ENCODE peak calls at places on chromosomes 5 and 9, in ten cellular contexts. One of them, this sample, is unnamed.

GRCh38 chr5:122078116-122078865 is at the start of gene LOX:
- DNase-seq in AG08396: peak; percentile 87
- DNase-seq in 8988T: peak; percentile 40
- DNase-seq in stomach: peak; percentile 50
- DNase-seq in mammary epithelial cell: peak; percentile 63
- DNase-seq in effector CD4-positive, alpha-beta T cell: no peak
- DNase-seq in NCI-H2081: peak; percentile 16
- DNase-seq in sciatic nerve: peak; percentile 85
- DNase-seq in pancreas: peak; percentile 36
- DNase-seq in RWPE1: peak; percentile 76
- DNase-seq in this sample: peak; percentile 95

GRCh38 chr9:962023-962422 is 14.4 kb upstream of the DMRT3 start:
- DNase-seq in AG08396: no peak
- DNase-seq in 8988T: no peak
- DNase-seq in stomach: no peak
- DNase-seq in mammary epithelial cell: peak; percentile 35
- DNase-seq in effector CD4-positive, alpha-beta T cell: no peak
- DNase-seq in NCI-H2081: no peak
- DNase-seq in sciatic nerve: no peak
- DNase-seq in pancreas: no peak
- DNase-seq in RWPE1: no peak
- DNase-seq in this sample: no peak

GRCh38 chr9:72538926-72539702 is 17.7 kb downstream of the TMC1 start:
- DNase-seq in AG08396: no peak
- DNase-seq in 8988T: no peak
- DNase-seq in stomach: no peak
- DNase-seq in mammary epithelial cell: peak; percentile 20
- DNase-seq in effector CD4-positive, alpha-beta T cell: no peak
- DNase-seq in NCI-H2081: no peak
- DNase-seq in sciatic nerve: no peak
- DNase-seq in pancreas: no peak
- DNase-seq in RWPE1: no peak
- DNase-seq in this sample: no peak

GRCh38 chr9:82363666-82364065 is 375.1 kb downstream of the SPATA31D1 start:
- DNase-seq in AG08396: no peak
- DNase-seq in 8988T: no peak
- DNase-seq in stomach: no peak
- DNase-seq in mammary epithelial cell: no peak
- DNase-seq in effector CD4-positive, alpha-beta T cell: no peak
- DNase-seq in NCI-H2081: no peak
- DNase-seq in sciatic nerve: no peak
- DNase-seq in pancreas: no peak
- DNase-seq in RWPE1: no peak
- DNase-seq in this sample: no peak

GRCh38 chr5:115551415-115551814 is 6.8 kb upstream of the FEM1C start:
- DNase-seq in AG08396: no peak
- DNase-seq in 8988T: no peak
- DNase-seq in stomach: no peak
- DNase-seq in mammary epithelial cell: peak; percentile 67
- DNase-seq in effector CD4-positive, alpha-beta T cell: no peak
- DNase-seq in NCI-H2081: no peak
- DNase-seq in sciatic nerve: no peak
- DNase-seq in pancreas: no peak
- DNase-seq in RWPE1: no peak
- DNase-seq in this sample: no peak

GRCh38 chr5:68565427-68565826 is 349.9 kb downstream of the PIK3R1 start:
- DNase-seq in AG08396: no peak
- DNase-seq in 8988T: no peak
- DNase-seq in stomach: no peak
- DNase-seq in mammary epithelial cell: no peak
- DNase-seq in effector CD4-positive, alpha-beta T cell: no peak
- DNase-seq in NCI-H2081: no peak
- DNase-seq in sciatic nerve: no peak
- DNase-seq in pancreas: no peak
- DNase-seq in RWPE1: no peak
- DNase-seq in this sample: no peak

GRCh38 chr5:59786271-59786805 is 107.2 kb downstream of the PDE4D start:
- DNase-seq in AG08396: no peak
- DNase-seq in 8988T: no peak
- DNase-seq in stomach: no peak
- DNase-seq in mammary epithelial cell: peak; percentile 92
- DNase-seq in effector CD4-positive, alpha-beta T cell: no peak
- DNase-seq in NCI-H2081: no peak
- DNase-seq in sciatic nerve: no peak
- DNase-seq in pancreas: no peak
- DNase-seq in RWPE1: peak; percentile 82
- DNase-seq in this sample: no peak

GRCh38 chr5:142684508-142685031 is 1.3 kb downstream of the FGF1 start:
- DNase-seq in AG08396: peak; percentile 27
- DNase-seq in 8988T: no peak
- DNase-seq in stomach: no peak
- DNase-seq in mammary epithelial cell: peak; percentile 44
- DNase-seq in effector CD4-positive, alpha-beta T cell: no peak
- DNase-seq in NCI-H2081: no peak
- DNase-seq in sciatic nerve: peak; percentile 74
- DNase-seq in pancreas: no peak
- DNase-seq in RWPE1: no peak
- DNase-seq in this sample: no peak

GRCh38 chr5:39466804-39467203 is 42.0 kb upstream of the DAB2 start:
- DNase-seq in AG08396: no peak
- DNase-seq in 8988T: no peak
- DNase-seq in stomach: no peak
- DNase-seq in mammary epithelial cell: no peak
- DNase-seq in effector CD4-positive, alpha-beta T cell: no peak
- DNase-seq in NCI-H2081: no peak
- DNase-seq in sciatic nerve: no peak
- DNase-seq in pancreas: no peak
- DNase-seq in RWPE1: no peak
- DNase-seq in this sample: no peak

GRCh38 chr9:5089737-5090136 is 95.7 kb downstream of the INSL6 start:
- DNase-seq in AG08396: no peak
- DNase-seq in 8988T: no peak
- DNase-seq in stomach: no peak
- DNase-seq in mammary epithelial cell: peak; percentile 21
- DNase-seq in effector CD4-positive, alpha-beta T cell: no peak
- DNase-seq in NCI-H2081: peak; percentile 76
- DNase-seq in sciatic nerve: no peak
- DNase-seq in pancreas: no peak
- DNase-seq in RWPE1: no peak
- DNase-seq in this sample: no peak

GRCh38 chr9:116873441-116873840 is 186.3 kb downstream of the TRIM32 start:
- DNase-seq in AG08396: no peak
- DNase-seq in 8988T: no peak
- DNase-seq in stomach: no peak
- DNase-seq in mammary epithelial cell: no peak
- DNase-seq in effector CD4-positive, alpha-beta T cell: no peak
- DNase-seq in NCI-H2081: no peak
- DNase-seq in sciatic nerve: no peak
- DNase-seq in pancreas: no peak
- DNase-seq in RWPE1: no peak
- DNase-seq in this sample: no peak